ENCODE peak calls at places on chromosomes 5 and 9, in four cellular contexts. R is HEK293T, W is heart right ventricle, C is lung microvascular endothelial cell. Z is an unnamed sample.

GRCh38 chr9:117644607-117645244 is 59.5 kb upstream of the TLR4 start:
- DNase-seq in R (peak), C (peak), W (peak), Z (peak)

GRCh38 chr5:80069918-80070318 is 34.8 kb downstream of the THBS4 start:
- DNase-seq in R (no peak), C (no peak), W (peak), Z (no peak)

GRCh38 chr5:82939326-82939725 is 137.9 kb downstream of the TMEM167A start:
- DNase-seq in C (no peak), W (no peak), R (no peak), Z (no peak)

GRCh38 chr5:172322028-172322965 is 38.7 kb upstream of the UBTD2 start:
- DNase-seq in C (no peak), W (no peak), R (no peak), Z (no peak)

GRCh38 chr5:9681706-9682105 is 51.6 kb upstream of the TAS2R1 start:
- DNase-seq in C (no peak), R (no peak), W (no peak), Z (no peak)

GRCh38 chr5:956941-957729 is 51.5 kb upstream of the NKD2 start:
- DNase-seq in R (no peak), C (peak), W (no peak), Z (no peak)

GRCh38 chr5:40681351-40682311 is 1.9 kb downstream of the PTGER4 start:
- DNase-seq in W (peak), R (no peak), C (peak), Z (no peak)

GRCh38 chr5:74400067-74400466 is 240.5 kb downstream of the ENC1 start:
- DNase-seq in R (no peak), W (no peak), C (no peak), Z (no peak)

GRCh38 chr5:58860680-58861079 is 277.8 kb downstream of the RAB3C start:
- DNase-seq in W (no peak), R (no peak), C (no peak), Z (peak)

GRCh38 chr5:93359296-93359957 is 221.6 kb downstream of the NR2F1-AS1 start:
- DNase-seq in R (no peak), W (no peak), C (peak), Z (peak)

Z was measured in NCI-H460.